ENCODE peak calls at places on chromosomes 12 and 14, in six cellular contexts. R is lower leg skin; V is M059J; I is activated naive CD8-positive, alpha-beta T cell treated with anti-CD3 and anti-CD28 coated beads, Interleukin-2, amount 50 U/mL, for 24 hours; F is tibial nerve; A is GF-D8. U is an unnamed sample.

GRCh38 chr12:124289634-124290600 is 5.0 kb upstream of the RFLNA start:
- DNase-seq in A (no peak), V (peak; percentile 68), R (no peak), I (no peak), F (no peak), U (peak; percentile 64)

GRCh38 chr12:106110626-106111300 is 28.0 kb downstream of the NUAK1 start:
- DNase-seq in I (no peak), R (no peak), V (no peak), A (no peak), F (no peak), U (no peak)

GRCh38 chr14:93970967-93971634 is 5.3 kb downstream of the ASB2 start:
- DNase-seq in V (peak; percentile 47), R (no peak), I (peak; percentile 72), A (no peak), F (no peak), U (no peak)

GRCh38 chr12:100141998-100142850 is 450 bp downstream of the BLTP3B start:
- DNase-seq in F (peak; percentile 49), I (peak; percentile 50), V (no peak), A (peak; percentile 33), R (peak; percentile 60), U (no peak)

GRCh38 chr14:94373708-94374107 is 14.7 kb downstream of the SERPINA1 start:
- DNase-seq in I (no peak), A (no peak), R (peak; percentile 45), V (peak; percentile 88), F (peak; percentile 55), U (peak; percentile 92)

GRCh38 chr12:105921872-105922669 is 216.7 kb downstream of the NUAK1 start:
- DNase-seq in F (no peak), I (no peak), V (no peak), R (no peak), A (no peak), U (no peak)

GRCh38 chr12:132490481-132491348 is 764 bp downstream of the FBRSL1 start:
- DNase-seq in A (no peak), V (no peak), R (no peak), I (no peak), F (no peak), U (no peak)

GRCh38 chr14:72892879-72893635 is 844 bp downstream of the DPF3 start:
- DNase-seq in F (no peak), I (peak; percentile 37), R (no peak), A (no peak), V (peak; percentile 39), U (no peak)

GRCh38 chr12:12333980-12334709 is 15.9 kb downstream of the MANSC1 start:
- DNase-seq in I (peak; percentile 72), R (no peak), V (peak; percentile 60), A (no peak), F (peak; percentile 17), U (no peak)

GRCh38 chr12:94603434-94604068 is 46.8 kb downstream of the TMCC3 start:
- DNase-seq in A (no peak), I (peak; percentile 67), R (no peak), F (peak; percentile 24), V (no peak), U (no peak)

GRCh38 chr12:52523825-52524224 is 3.6 kb upstream of the KRT5 start:
- DNase-seq in R (peak; percentile 33), I (no peak), F (no peak), V (peak; percentile 79), A (no peak), U (no peak)

GRCh38 chr12:52126605-52127578 is 47.4 kb downstream of the SMIM41 start:
- DNase-seq in A (no peak), R (no peak), F (no peak), I (no peak), V (no peak), U (no peak)

GRCh38 chr14:68392393-68393085 is 400.3 kb downstream of the ZFP36L1 start:
- DNase-seq in F (peak; percentile 65), V (no peak), A (no peak), I (no peak), R (peak; percentile 68), U (no peak)

GRCh38 chr12:2648406-2648805 is 146.4 kb upstream of the FKBP4 start:
- DNase-seq in V (no peak), F (no peak), A (no peak), I (no peak), R (no peak), U (no peak)

GRCh38 chr14:91997492-91997891 is 42.4 kb downstream of the TRIP11 start:
- DNase-seq in A (no peak), V (peak; percentile 4), R (no peak), I (no peak), F (no peak), U (no peak)

GRCh38 chr14:90444077-90444696 is 47.4 kb downstream of the CALM1 start:
- DNase-seq in I (no peak), F (no peak), R (peak; percentile 56), V (peak; percentile 14), A (no peak), U (no peak)

GRCh38 chr12:132736913-132737312 is 24.7 kb downstream of the ANKLE2 start:
- DNase-seq in I (no peak), V (no peak), A (no peak), R (no peak), F (no peak), U (no peak)

GRCh38 chr12:27937768-27938167 is 34.8 kb downstream of the PTHLH start:
- DNase-seq in I (no peak), A (no peak), V (no peak), R (no peak), F (no peak), U (no peak)

GRCh38 chr14:69850086-69850735 is 29.0 kb upstream of the SMOC1 start:
- DNase-seq in R (no peak), F (no peak), A (no peak), I (no peak), V (peak; percentile 4), U (no peak)

GRCh38 chr14:24430682-24431568 is 1.2 kb downstream of the KHNYN start:
- DNase-seq in A (no peak), R (peak; percentile 53), I (peak; percentile 75), V (no peak), F (no peak), U (no peak)

U was measured in GM04504.